ENCODE peak calls at places on chromosomes 1 and 21, in six cellular contexts. One of them, this sample, is unnamed.

GRCh38 chr1:169113613-169114119 is 7.2 kb downstream of the ATP1B1 start:
- DNase-seq in Kasumi-1: no peak
- DNase-seq in fibroblast of lung: peak
- DNase-seq in NCI-H1436: no peak
- DNase-seq in neural crest cell: no peak
- DNase-seq in fibroblast of the conjunctiva: peak
- DNase-seq in this sample: no peak

GRCh38 chr1:42847721-42848470 is 1.5 kb downstream of the ZNF691 start:
- DNase-seq in Kasumi-1: no peak
- DNase-seq in fibroblast of lung: no peak
- DNase-seq in NCI-H1436: no peak
- DNase-seq in neural crest cell: no peak
- DNase-seq in fibroblast of the conjunctiva: no peak
- DNase-seq in this sample: no peak

GRCh38 chr21:38913120-38913975 is 107.6 kb downstream of the ETS2 start:
- DNase-seq in Kasumi-1: no peak
- DNase-seq in fibroblast of lung: peak
- DNase-seq in NCI-H1436: peak
- DNase-seq in neural crest cell: peak
- DNase-seq in fibroblast of the conjunctiva: no peak
- DNase-seq in this sample: no peak

GRCh38 chr1:117000142-117000541 is 1.4 kb upstream of the CD101 start:
- DNase-seq in Kasumi-1: no peak
- DNase-seq in fibroblast of lung: no peak
- DNase-seq in NCI-H1436: no peak
- DNase-seq in neural crest cell: no peak
- DNase-seq in fibroblast of the conjunctiva: no peak
- DNase-seq in this sample: no peak

GRCh38 chr1:192969091-192969490 is 90.1 kb downstream of the UCHL5 start:
- DNase-seq in Kasumi-1: no peak
- DNase-seq in fibroblast of lung: no peak
- DNase-seq in NCI-H1436: no peak
- DNase-seq in neural crest cell: no peak
- DNase-seq in fibroblast of the conjunctiva: no peak
- DNase-seq in this sample: peak

GRCh38 chr1:155141799-155142198 is 1.5 kb upstream of the DPM3 start:
- DNase-seq in Kasumi-1: no peak
- DNase-seq in fibroblast of lung: no peak
- DNase-seq in NCI-H1436: no peak
- DNase-seq in neural crest cell: no peak
- DNase-seq in fibroblast of the conjunctiva: no peak
- DNase-seq in this sample: no peak

GRCh38 chr1:84959294-84959693 is 37.6 kb downstream of the MCOLN2 start:
- DNase-seq in Kasumi-1: no peak
- DNase-seq in fibroblast of lung: no peak
- DNase-seq in NCI-H1436: no peak
- DNase-seq in neural crest cell: no peak
- DNase-seq in fibroblast of the conjunctiva: no peak
- DNase-seq in this sample: no peak

GRCh38 chr1:36807262-36807661 is 227.1 kb downstream of the GRIK3 start:
- DNase-seq in Kasumi-1: no peak
- DNase-seq in fibroblast of lung: no peak
- DNase-seq in NCI-H1436: no peak
- DNase-seq in neural crest cell: no peak
- DNase-seq in fibroblast of the conjunctiva: no peak
- DNase-seq in this sample: no peak

GRCh38 chr1:209708297-209708696 is 3.7 kb downstream of the HSD11B1 start:
- DNase-seq in Kasumi-1: no peak
- DNase-seq in fibroblast of lung: no peak
- DNase-seq in NCI-H1436: no peak
- DNase-seq in neural crest cell: no peak
- DNase-seq in fibroblast of the conjunctiva: no peak
- DNase-seq in this sample: no peak

GRCh38 chr21:35563885-35564451 is 496.4 kb downstream of the SETD4 start:
- DNase-seq in Kasumi-1: no peak
- DNase-seq in fibroblast of lung: peak
- DNase-seq in NCI-H1436: peak
- DNase-seq in neural crest cell: no peak
- DNase-seq in fibroblast of the conjunctiva: peak
- DNase-seq in this sample: peak

GRCh38 chr1:161193561-161194235 is 5.2 kb downstream of the ADAMTS4 start:
- DNase-seq in Kasumi-1: no peak
- DNase-seq in fibroblast of lung: no peak
- DNase-seq in NCI-H1436: no peak
- DNase-seq in neural crest cell: no peak
- DNase-seq in fibroblast of the conjunctiva: no peak
- DNase-seq in this sample: no peak

GRCh38 chr21:44258056-44258725 is 3.5 kb downstream of the DNMT3L start:
- DNase-seq in Kasumi-1: no peak
- DNase-seq in fibroblast of lung: no peak
- DNase-seq in NCI-H1436: no peak
- DNase-seq in neural crest cell: no peak
- DNase-seq in fibroblast of the conjunctiva: no peak
- DNase-seq in this sample: no peak

GRCh38 chr1:125085720-125086591 is 3901.2 kb downstream of the SRGAP2C start:
- DNase-seq in Kasumi-1: no peak
- DNase-seq in fibroblast of lung: no peak
- DNase-seq in NCI-H1436: no peak
- DNase-seq in neural crest cell: no peak
- DNase-seq in fibroblast of the conjunctiva: no peak
- DNase-seq in this sample: no peak

GRCh38 chr1:73401666-73402065 is 796.3 kb downstream of the LRRIQ3 start:
- DNase-seq in Kasumi-1: no peak
- DNase-seq in fibroblast of lung: no peak
- DNase-seq in NCI-H1436: no peak
- DNase-seq in neural crest cell: no peak
- DNase-seq in fibroblast of the conjunctiva: no peak
- DNase-seq in this sample: peak

GRCh38 chr1:39957299-39958020 is 2.5 kb downstream of the MFSD2A start:
- DNase-seq in Kasumi-1: no peak
- DNase-seq in fibroblast of lung: no peak
- DNase-seq in NCI-H1436: no peak
- DNase-seq in neural crest cell: no peak
- DNase-seq in fibroblast of the conjunctiva: no peak
- DNase-seq in this sample: no peak

GRCh38 chr1:198771562-198772153 is 132.8 kb downstream of the PTPRC start:
- DNase-seq in Kasumi-1: peak
- DNase-seq in fibroblast of lung: peak
- DNase-seq in NCI-H1436: peak
- DNase-seq in neural crest cell: peak
- DNase-seq in fibroblast of the conjunctiva: peak
- DNase-seq in this sample: peak

GRCh38 chr1:61183471-61184034 is 101.2 kb downstream of the NFIA start:
- DNase-seq in Kasumi-1: no peak
- DNase-seq in fibroblast of lung: peak
- DNase-seq in NCI-H1436: no peak
- DNase-seq in neural crest cell: no peak
- DNase-seq in fibroblast of the conjunctiva: peak
- DNase-seq in this sample: no peak

GRCh38 chr1:61348025-61348665 is 265.8 kb downstream of the NFIA start:
- DNase-seq in Kasumi-1: no peak
- DNase-seq in fibroblast of lung: no peak
- DNase-seq in NCI-H1436: no peak
- DNase-seq in neural crest cell: no peak
- DNase-seq in fibroblast of the conjunctiva: no peak
- DNase-seq in this sample: no peak

GRCh38 chr1:31239653-31240241 is at the start of gene NKAIN1:
- DNase-seq in Kasumi-1: no peak
- DNase-seq in fibroblast of lung: peak
- DNase-seq in NCI-H1436: peak
- DNase-seq in neural crest cell: peak
- DNase-seq in fibroblast of the conjunctiva: no peak
- DNase-seq in this sample: no peak

GRCh38 chr1:153938996-153939395 is 7.5 kb downstream of the DENND4B start:
- DNase-seq in Kasumi-1: no peak
- DNase-seq in fibroblast of lung: no peak
- DNase-seq in NCI-H1436: no peak
- DNase-seq in neural crest cell: no peak
- DNase-seq in fibroblast of the conjunctiva: no peak
- DNase-seq in this sample: no peak

GRCh38 chr1:100187912-100188311 is 9.9 kb upstream of the LRRC39 start:
- DNase-seq in Kasumi-1: no peak
- DNase-seq in fibroblast of lung: peak
- DNase-seq in NCI-H1436: no peak
- DNase-seq in neural crest cell: no peak
- DNase-seq in fibroblast of the conjunctiva: peak
- DNase-seq in this sample: no peak

GRCh38 chr1:25703041-25703440 is 86.5 kb downstream of the MAN1C1 start:
- DNase-seq in Kasumi-1: no peak
- DNase-seq in fibroblast of lung: no peak
- DNase-seq in NCI-H1436: no peak
- DNase-seq in neural crest cell: no peak
- DNase-seq in fibroblast of the conjunctiva: no peak
- DNase-seq in this sample: no peak

GRCh38 chr1:214248294-214249082 is 32.5 kb upstream of the SMYD2 start:
- DNase-seq in Kasumi-1: no peak
- DNase-seq in fibroblast of lung: no peak
- DNase-seq in NCI-H1436: no peak
- DNase-seq in neural crest cell: no peak
- DNase-seq in fibroblast of the conjunctiva: no peak
- DNase-seq in this sample: no peak

GRCh38 chr1:154943649-154944421 is 7.3 kb upstream of the PMVK start:
- DNase-seq in Kasumi-1: peak
- DNase-seq in fibroblast of lung: peak
- DNase-seq in NCI-H1436: peak
- DNase-seq in neural crest cell: peak
- DNase-seq in fibroblast of the conjunctiva: no peak
- DNase-seq in this sample: peak

GRCh38 chr1:86156571-86157455 is at the start of gene COL24A1:
- DNase-seq in Kasumi-1: peak
- DNase-seq in fibroblast of lung: peak
- DNase-seq in NCI-H1436: peak
- DNase-seq in neural crest cell: peak
- DNase-seq in fibroblast of the conjunctiva: no peak
- DNase-seq in this sample: peak

GRCh38 chr1:110100335-110100734 is 11.9 kb upstream of the UBL4B start:
- DNase-seq in Kasumi-1: no peak
- DNase-seq in fibroblast of lung: no peak
- DNase-seq in NCI-H1436: no peak
- DNase-seq in neural crest cell: no peak
- DNase-seq in fibroblast of the conjunctiva: no peak
- DNase-seq in this sample: no peak

GRCh38 chr1:26694185-26694572 is 1.6 kb upstream of the ARID1A start:
- DNase-seq in Kasumi-1: no peak
- DNase-seq in fibroblast of lung: no peak
- DNase-seq in NCI-H1436: no peak
- DNase-seq in neural crest cell: no peak
- DNase-seq in fibroblast of the conjunctiva: no peak
- DNase-seq in this sample: no peak

GRCh38 chr1:8653878-8654277 is 163.6 kb downstream of the RERE start:
- DNase-seq in Kasumi-1: no peak
- DNase-seq in fibroblast of lung: no peak
- DNase-seq in NCI-H1436: no peak
- DNase-seq in neural crest cell: no peak
- DNase-seq in fibroblast of the conjunctiva: no peak
- DNase-seq in this sample: no peak

GRCh38 chr1:11571906-11572616 is 82.2 kb downstream of the FBXO2 start:
- DNase-seq in Kasumi-1: no peak
- DNase-seq in fibroblast of lung: no peak
- DNase-seq in NCI-H1436: no peak
- DNase-seq in neural crest cell: no peak
- DNase-seq in fibroblast of the conjunctiva: no peak
- DNase-seq in this sample: peak

GRCh38 chr1:38009841-38010180 is 2.7 kb upstream of the UTP11 start:
- DNase-seq in Kasumi-1: no peak
- DNase-seq in fibroblast of lung: no peak
- DNase-seq in NCI-H1436: no peak
- DNase-seq in neural crest cell: no peak
- DNase-seq in fibroblast of the conjunctiva: no peak
- DNase-seq in this sample: no peak